ENCODE peak calls at places on chromosomes 5 and 9, in six cellular contexts. G is transverse colon, B is HCT116, U is esophagus squamous epithelium, T is heart left ventricle, Y is Peyer's patch. E is an unnamed sample.

GRCh38 chr5:9686211-9686610 is 56.1 kb upstream of the TAS2R1 start:
- DNase-seq in G (no peak), B (no peak), U (no peak), T (no peak), Y (no peak), E (no peak)

GRCh38 chr9:113589890-113590289 is 126.4 kb downstream of the RGS3 start:
- DNase-seq in G (no peak), B (no peak), U (no peak), T (no peak), Y (no peak), E (no peak)

GRCh38 chr5:111649516-111649915 is 107.5 kb downstream of the NREP start:
- DNase-seq in G (no peak), B (no peak), U (no peak), T (no peak), Y (no peak), E (no peak)

GRCh38 chr9:136644343-136644592 is 18.4 kb upstream of the EGFL7 start:
- DNase-seq in G (peak; percentile 92), B (no peak), U (peak; percentile 40), T (no peak), Y (no peak), E (peak; percentile 62)

GRCh38 chr5:1167728-1168709 is 33.4 kb upstream of the SLC6A19 start:
- DNase-seq in G (peak; percentile 78), B (peak; percentile 57), U (no peak), T (peak; percentile 80), Y (peak; percentile 71), E (peak; percentile 66)

GRCh38 chr5:131538177-131538593 is 96.8 kb downstream of the RAPGEF6 start:
- DNase-seq in G (no peak), B (no peak), U (no peak), T (no peak), Y (no peak), E (no peak)

GRCh38 chr9:134963546-134963945 is 45.8 kb upstream of the FCN1 start:
- DNase-seq in G (no peak), B (no peak), U (no peak), T (no peak), Y (no peak), E (no peak)

GRCh38 chr9:68777070-68777763 is 72.2 kb downstream of the PIP5K1B start:
- DNase-seq in G (no peak), B (no peak), U (no peak), T (no peak), Y (no peak), E (no peak)

GRCh38 chr9:111427186-111427585 is 57.0 kb downstream of the ECPAS start:
- DNase-seq in G (no peak), B (peak; percentile 15), U (no peak), T (no peak), Y (no peak), E (no peak)

GRCh38 chr5:111853748-111854147 is 96.8 kb upstream of the NREP start:
- DNase-seq in G (no peak), B (no peak), U (no peak), T (no peak), Y (no peak), E (no peak)

GRCh38 chr9:3936520-3937235 is 363.2 kb downstream of the GLIS3 start:
- DNase-seq in G (no peak), B (no peak), U (no peak), T (peak; percentile 70), Y (no peak), E (no peak)

GRCh38 chr9:135066291-135066690 is 21.2 kb upstream of the OLFM1 start:
- DNase-seq in G (no peak), B (no peak), U (no peak), T (no peak), Y (no peak), E (no peak)

GRCh38 chr9:84554069-84554659 is 115.4 kb upstream of the NTRK2 start:
- DNase-seq in G (no peak), B (no peak), U (no peak), T (no peak), Y (no peak), E (no peak)

GRCh38 chr9:115540091-115540490 is 422.1 kb upstream of the TNC start:
- DNase-seq in G (no peak), B (no peak), U (no peak), T (no peak), Y (no peak), E (no peak)

GRCh38 chr9:35489313-35490154 is at the start of gene RUSC2:
- DNase-seq in G (peak; percentile 76), B (peak; percentile 68), U (no peak), T (peak; percentile 92), Y (peak; percentile 52), E (peak; percentile 63)
- TF ChIP-seq CTCF in G (peak; percentile 43), B (peak; percentile 49), U (peak; percentile 53), T (peak; percentile 63), Y (peak; percentile 47), E (peak; percentile 52)

GRCh38 chr9:109769250-109769649 is 10.7 kb upstream of the PALM2AKAP2 start:
- DNase-seq in G (no peak), B (no peak), U (no peak), T (no peak), Y (no peak), E (no peak)
- TF ChIP-seq POLR2A in G (no peak), B (no peak), U (no peak), T (no peak), Y (no peak), E (no peak)

GRCh38 chr5:73174100-73174815 is 1.3 kb downstream of the TMEM174 start:
- DNase-seq in G (no peak), B (no peak), U (no peak), T (no peak), Y (no peak), E (no peak)

GRCh38 chr5:73172893-73173292 is at the start of gene TMEM174:
- DNase-seq in G (no peak), B (no peak), U (no peak), T (no peak), Y (no peak), E (no peak)

GRCh38 chr5:73171495-73171894 is 1.5 kb upstream of the TMEM174 start:
- DNase-seq in G (no peak), B (no peak), U (no peak), T (no peak), Y (no peak), E (no peak)

GRCh38 chr5:73176250-73176649 is 3.3 kb downstream of the TMEM174 start:
- DNase-seq in G (no peak), B (no peak), U (no peak), T (no peak), Y (no peak), E (no peak)

GRCh38 chr5:73170522-73170921 is 2.5 kb upstream of the TMEM174 start:
- DNase-seq in G (peak; percentile 36), B (peak; percentile 8), U (no peak), T (no peak), Y (no peak), E (no peak)
- H3K27me3 ChIP-seq in G (peaks cover 3% of the 10 kb centered on the region), B (no peaks in the 10 kb centered on the region), U (no peaks in the 10 kb centered on the region), T (peaks cover 3% of the 10 kb centered on the region), Y (no peaks in the 10 kb centered on the region), E (no peaks in the 10 kb centered on the region)

DNA sequence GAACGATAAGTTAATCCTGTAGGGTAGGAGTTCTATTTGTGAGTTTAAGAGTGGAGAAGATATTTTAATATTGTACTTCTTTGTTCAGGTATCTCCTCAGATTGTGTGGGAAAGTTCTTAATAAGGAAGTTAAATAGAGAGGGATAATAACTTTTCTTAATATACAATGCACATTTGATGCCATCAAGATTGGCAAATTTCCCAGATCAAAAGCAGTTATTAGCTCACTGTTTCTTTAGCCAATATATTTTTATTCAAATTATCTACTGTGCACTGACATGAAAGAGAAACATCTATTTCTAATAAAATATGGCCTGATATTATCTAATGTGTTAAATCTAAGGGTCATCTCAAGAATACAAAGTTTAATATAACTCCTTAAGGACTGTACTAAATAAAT is 85.0 kb downstream of the SPATA31D1 start:
- DNase-seq in G (no peak), B (no peak), U (no peak), T (no peak), Y (no peak), E (no peak)
- TF ChIP-seq CTCF in G (no peak), B (no peak), U (no peak), T (no peak), Y (no peak), E (no peak)

GRCh38 chr5:177425801-177426565 is 493 bp upstream of the GRK6 start:
- DNase-seq in G (peak; percentile 100), B (peak; percentile 100), U (peak; percentile 100), T (peak; percentile 99), Y (peak; percentile 100), E (peak; percentile 99)
- TF ChIP-seq POLR2A in G (peak; percentile 93), B (peak; percentile 42), U (peak; percentile 78), T (peak; percentile 52), Y (peak; percentile 95), E (peak; percentile 56)

E was measured in breast epithelium.